ENCODE peak calls at places on chromosomes 12 and 14, in eight cellular contexts. One of them, this sample, is unnamed.

GRCh38 chr12:51070004-51070403 is 13.4 kb downstream of the CSRNP2 start:
- DNase-seq in naive thymus-derived CD8-positive, alpha-beta T cell: no peak
- DNase-seq in amniotic stem cell: no peak
- DNase-seq in upper lobe of right lung: no peak
- DNase-seq in stimulated activated effector memory CD8-positive, alpha-beta T cell treated with anti-CD3 and anti-CD28 coated beads, Interleukin-12 subunit alpha, Interleukin-12 subunit beta, amount 100 ng/mL, for 72 hours: no peak
- DNase-seq in RPMI7951: no peak
- DNase-seq in heart right ventricle: no peak
- DNase-seq in foreskin fibroblast: no peak
- DNase-seq in this sample: no peak

GRCh38 chr14:22715186-22715812 is 51.2 kb upstream of the OXA1L start:
- DNase-seq in upper lobe of right lung: no peak
- DNase-seq in foreskin fibroblast: no peak
- DNase-seq in stimulated activated effector memory CD8-positive, alpha-beta T cell treated with anti-CD3 and anti-CD28 coated beads, Interleukin-12 subunit alpha, Interleukin-12 subunit beta, amount 100 ng/mL, for 72 hours: no peak
- DNase-seq in naive thymus-derived CD8-positive, alpha-beta T cell: no peak
- DNase-seq in RPMI7951: no peak
- DNase-seq in amniotic stem cell: no peak
- DNase-seq in heart right ventricle: no peak
- DNase-seq in this sample: no peak

GRCh38 chr14:98721061-98721460 is 550.9 kb downstream of the BCL11B start:
- DNase-seq in heart right ventricle: no peak
- DNase-seq in RPMI7951: no peak
- DNase-seq in naive thymus-derived CD8-positive, alpha-beta T cell: no peak
- DNase-seq in stimulated activated effector memory CD8-positive, alpha-beta T cell treated with anti-CD3 and anti-CD28 coated beads, Interleukin-12 subunit alpha, Interleukin-12 subunit beta, amount 100 ng/mL, for 72 hours: no peak
- DNase-seq in foreskin fibroblast: no peak
- DNase-seq in upper lobe of right lung: no peak
- DNase-seq in amniotic stem cell: no peak
- DNase-seq in this sample: no peak

GRCh38 chr14:92581206-92581605 is 67.6 kb downstream of the RIN3 start:
- DNase-seq in naive thymus-derived CD8-positive, alpha-beta T cell: no peak
- DNase-seq in foreskin fibroblast: no peak
- DNase-seq in RPMI7951: no peak
- DNase-seq in amniotic stem cell: no peak
- DNase-seq in heart right ventricle: no peak
- DNase-seq in upper lobe of right lung: no peak
- DNase-seq in stimulated activated effector memory CD8-positive, alpha-beta T cell treated with anti-CD3 and anti-CD28 coated beads, Interleukin-12 subunit alpha, Interleukin-12 subunit beta, amount 100 ng/mL, for 72 hours: no peak
- DNase-seq in this sample: no peak

GRCh38 chr14:104864267-104865068 is 600 bp upstream of the CEP170B start:
- DNase-seq in foreskin fibroblast: no peak
- DNase-seq in stimulated activated effector memory CD8-positive, alpha-beta T cell treated with anti-CD3 and anti-CD28 coated beads, Interleukin-12 subunit alpha, Interleukin-12 subunit beta, amount 100 ng/mL, for 72 hours: no peak
- DNase-seq in upper lobe of right lung: peak
- DNase-seq in amniotic stem cell: no peak
- DNase-seq in naive thymus-derived CD8-positive, alpha-beta T cell: no peak
- DNase-seq in RPMI7951: no peak
- DNase-seq in heart right ventricle: peak
- DNase-seq in this sample: peak

GRCh38 chr14:90518075-90518940 is 121.5 kb downstream of the CALM1 start:
- DNase-seq in stimulated activated effector memory CD8-positive, alpha-beta T cell treated with anti-CD3 and anti-CD28 coated beads, Interleukin-12 subunit alpha, Interleukin-12 subunit beta, amount 100 ng/mL, for 72 hours: no peak
- DNase-seq in naive thymus-derived CD8-positive, alpha-beta T cell: no peak
- DNase-seq in RPMI7951: no peak
- DNase-seq in upper lobe of right lung: no peak
- DNase-seq in foreskin fibroblast: no peak
- DNase-seq in amniotic stem cell: no peak
- DNase-seq in heart right ventricle: no peak
- DNase-seq in this sample: no peak

GRCh38 chr12:129887047-129887568 is 16.7 kb downstream of the TMEM132D start:
- DNase-seq in upper lobe of right lung: peak
- DNase-seq in heart right ventricle: no peak
- DNase-seq in amniotic stem cell: no peak
- DNase-seq in stimulated activated effector memory CD8-positive, alpha-beta T cell treated with anti-CD3 and anti-CD28 coated beads, Interleukin-12 subunit alpha, Interleukin-12 subunit beta, amount 100 ng/mL, for 72 hours: no peak
- DNase-seq in naive thymus-derived CD8-positive, alpha-beta T cell: no peak
- DNase-seq in RPMI7951: peak
- DNase-seq in foreskin fibroblast: no peak
- DNase-seq in this sample: peak

GRCh38 chr12:10405294-10405693 is 4.3 kb downstream of the KLRC4 start:
- DNase-seq in heart right ventricle: no peak
- DNase-seq in stimulated activated effector memory CD8-positive, alpha-beta T cell treated with anti-CD3 and anti-CD28 coated beads, Interleukin-12 subunit alpha, Interleukin-12 subunit beta, amount 100 ng/mL, for 72 hours: no peak
- DNase-seq in upper lobe of right lung: no peak
- DNase-seq in naive thymus-derived CD8-positive, alpha-beta T cell: no peak
- DNase-seq in foreskin fibroblast: no peak
- DNase-seq in RPMI7951: no peak
- DNase-seq in amniotic stem cell: no peak
- DNase-seq in this sample: no peak

GRCh38 chr14:65222434-65222833 is 120.1 kb upstream of the MAX start:
- DNase-seq in upper lobe of right lung: peak
- DNase-seq in stimulated activated effector memory CD8-positive, alpha-beta T cell treated with anti-CD3 and anti-CD28 coated beads, Interleukin-12 subunit alpha, Interleukin-12 subunit beta, amount 100 ng/mL, for 72 hours: peak
- DNase-seq in foreskin fibroblast: peak
- DNase-seq in naive thymus-derived CD8-positive, alpha-beta T cell: peak
- DNase-seq in amniotic stem cell: peak
- DNase-seq in heart right ventricle: peak
- DNase-seq in RPMI7951: peak
- DNase-seq in this sample: peak

GRCh38 chr14:87102979-87103378 is 890.0 kb downstream of the GALC start:
- DNase-seq in foreskin fibroblast: peak
- DNase-seq in amniotic stem cell: no peak
- DNase-seq in RPMI7951: no peak
- DNase-seq in upper lobe of right lung: no peak
- DNase-seq in heart right ventricle: no peak
- DNase-seq in stimulated activated effector memory CD8-positive, alpha-beta T cell treated with anti-CD3 and anti-CD28 coated beads, Interleukin-12 subunit alpha, Interleukin-12 subunit beta, amount 100 ng/mL, for 72 hours: no peak
- DNase-seq in naive thymus-derived CD8-positive, alpha-beta T cell: no peak
- DNase-seq in this sample: no peak

GRCh38 chr14:100348779-100349708 is 25.9 kb downstream of the SLC25A47 start:
- DNase-seq in stimulated activated effector memory CD8-positive, alpha-beta T cell treated with anti-CD3 and anti-CD28 coated beads, Interleukin-12 subunit alpha, Interleukin-12 subunit beta, amount 100 ng/mL, for 72 hours: no peak
- DNase-seq in naive thymus-derived CD8-positive, alpha-beta T cell: no peak
- DNase-seq in upper lobe of right lung: no peak
- DNase-seq in amniotic stem cell: no peak
- DNase-seq in foreskin fibroblast: no peak
- DNase-seq in heart right ventricle: no peak
- DNase-seq in RPMI7951: no peak
- DNase-seq in this sample: no peak

GRCh38 chr14:67359319-67359774 is 257 bp downstream of the ATP6V1D start:
- DNase-seq in amniotic stem cell: peak
- DNase-seq in foreskin fibroblast: peak
- DNase-seq in upper lobe of right lung: no peak
- DNase-seq in naive thymus-derived CD8-positive, alpha-beta T cell: no peak
- DNase-seq in heart right ventricle: peak
- DNase-seq in stimulated activated effector memory CD8-positive, alpha-beta T cell treated with anti-CD3 and anti-CD28 coated beads, Interleukin-12 subunit alpha, Interleukin-12 subunit beta, amount 100 ng/mL, for 72 hours: no peak
- DNase-seq in RPMI7951: peak
- DNase-seq in this sample: peak

GRCh38 chr14:67461341-67461985 is 27.1 kb downstream of the TMEM229B start:
- DNase-seq in heart right ventricle: no peak
- DNase-seq in stimulated activated effector memory CD8-positive, alpha-beta T cell treated with anti-CD3 and anti-CD28 coated beads, Interleukin-12 subunit alpha, Interleukin-12 subunit beta, amount 100 ng/mL, for 72 hours: no peak
- DNase-seq in naive thymus-derived CD8-positive, alpha-beta T cell: no peak
- DNase-seq in amniotic stem cell: no peak
- DNase-seq in foreskin fibroblast: peak
- DNase-seq in upper lobe of right lung: no peak
- DNase-seq in RPMI7951: no peak
- DNase-seq in this sample: no peak

GRCh38 chr14:22070119-22070982 is 396.7 kb upstream of the OR4E1 start:
- DNase-seq in RPMI7951: peak
- DNase-seq in heart right ventricle: peak
- DNase-seq in upper lobe of right lung: no peak
- DNase-seq in naive thymus-derived CD8-positive, alpha-beta T cell: peak
- DNase-seq in amniotic stem cell: no peak
- DNase-seq in stimulated activated effector memory CD8-positive, alpha-beta T cell treated with anti-CD3 and anti-CD28 coated beads, Interleukin-12 subunit alpha, Interleukin-12 subunit beta, amount 100 ng/mL, for 72 hours: peak
- DNase-seq in foreskin fibroblast: no peak
- DNase-seq in this sample: peak

GRCh38 chr14:79997509-79998210 is 213.6 kb downstream of the DIO2 start:
- DNase-seq in foreskin fibroblast: no peak
- DNase-seq in stimulated activated effector memory CD8-positive, alpha-beta T cell treated with anti-CD3 and anti-CD28 coated beads, Interleukin-12 subunit alpha, Interleukin-12 subunit beta, amount 100 ng/mL, for 72 hours: no peak
- DNase-seq in heart right ventricle: no peak
- DNase-seq in amniotic stem cell: no peak
- DNase-seq in upper lobe of right lung: no peak
- DNase-seq in RPMI7951: no peak
- DNase-seq in naive thymus-derived CD8-positive, alpha-beta T cell: no peak
- DNase-seq in this sample: no peak

GRCh38 chr14:74902941-74903705 is 19.9 kb downstream of the RPS6KL1 start:
- DNase-seq in naive thymus-derived CD8-positive, alpha-beta T cell: no peak
- DNase-seq in upper lobe of right lung: no peak
- DNase-seq in amniotic stem cell: no peak
- DNase-seq in foreskin fibroblast: no peak
- DNase-seq in stimulated activated effector memory CD8-positive, alpha-beta T cell treated with anti-CD3 and anti-CD28 coated beads, Interleukin-12 subunit alpha, Interleukin-12 subunit beta, amount 100 ng/mL, for 72 hours: no peak
- DNase-seq in RPMI7951: no peak
- DNase-seq in heart right ventricle: no peak
- DNase-seq in this sample: no peak

GRCh38 chr14:73623504-73623903 is 11.2 kb downstream of the ACOT6 start:
- DNase-seq in upper lobe of right lung: no peak
- DNase-seq in foreskin fibroblast: no peak
- DNase-seq in stimulated activated effector memory CD8-positive, alpha-beta T cell treated with anti-CD3 and anti-CD28 coated beads, Interleukin-12 subunit alpha, Interleukin-12 subunit beta, amount 100 ng/mL, for 72 hours: no peak
- DNase-seq in amniotic stem cell: no peak
- DNase-seq in RPMI7951: no peak
- DNase-seq in heart right ventricle: no peak
- DNase-seq in naive thymus-derived CD8-positive, alpha-beta T cell: no peak
- DNase-seq in this sample: no peak

GRCh38 chr12:78540621-78541336 is 323.8 kb upstream of the SYT1 start:
- DNase-seq in naive thymus-derived CD8-positive, alpha-beta T cell: no peak
- DNase-seq in stimulated activated effector memory CD8-positive, alpha-beta T cell treated with anti-CD3 and anti-CD28 coated beads, Interleukin-12 subunit alpha, Interleukin-12 subunit beta, amount 100 ng/mL, for 72 hours: no peak
- DNase-seq in upper lobe of right lung: no peak
- DNase-seq in foreskin fibroblast: peak
- DNase-seq in RPMI7951: peak
- DNase-seq in amniotic stem cell: no peak
- DNase-seq in heart right ventricle: no peak
- DNase-seq in this sample: no peak

GRCh38 chr12:108768591-108769500 is 37.5 kb upstream of the CORO1C start:
- DNase-seq in RPMI7951: no peak
- DNase-seq in heart right ventricle: peak
- DNase-seq in upper lobe of right lung: peak
- DNase-seq in stimulated activated effector memory CD8-positive, alpha-beta T cell treated with anti-CD3 and anti-CD28 coated beads, Interleukin-12 subunit alpha, Interleukin-12 subunit beta, amount 100 ng/mL, for 72 hours: no peak
- DNase-seq in naive thymus-derived CD8-positive, alpha-beta T cell: no peak
- DNase-seq in amniotic stem cell: no peak
- DNase-seq in foreskin fibroblast: no peak
- DNase-seq in this sample: no peak

GRCh38 chr12:131091413-131091975 is 137.8 kb downstream of the ADGRD1 start:
- DNase-seq in amniotic stem cell: no peak
- DNase-seq in heart right ventricle: no peak
- DNase-seq in foreskin fibroblast: no peak
- DNase-seq in upper lobe of right lung: no peak
- DNase-seq in RPMI7951: no peak
- DNase-seq in stimulated activated effector memory CD8-positive, alpha-beta T cell treated with anti-CD3 and anti-CD28 coated beads, Interleukin-12 subunit alpha, Interleukin-12 subunit beta, amount 100 ng/mL, for 72 hours: peak
- DNase-seq in naive thymus-derived CD8-positive, alpha-beta T cell: no peak
- DNase-seq in this sample: no peak

GRCh38 chr14:84042992-84043391 is 1487.0 kb upstream of the FLRT2 start:
- DNase-seq in stimulated activated effector memory CD8-positive, alpha-beta T cell treated with anti-CD3 and anti-CD28 coated beads, Interleukin-12 subunit alpha, Interleukin-12 subunit beta, amount 100 ng/mL, for 72 hours: no peak
- DNase-seq in naive thymus-derived CD8-positive, alpha-beta T cell: no peak
- DNase-seq in RPMI7951: no peak
- DNase-seq in heart right ventricle: no peak
- DNase-seq in foreskin fibroblast: no peak
- DNase-seq in upper lobe of right lung: no peak
- DNase-seq in amniotic stem cell: no peak
- DNase-seq in this sample: no peak

GRCh38 chr12:115623764-115624334 is 653.6 kb downstream of the MED13L start:
- DNase-seq in RPMI7951: no peak
- DNase-seq in naive thymus-derived CD8-positive, alpha-beta T cell: no peak
- DNase-seq in stimulated activated effector memory CD8-positive, alpha-beta T cell treated with anti-CD3 and anti-CD28 coated beads, Interleukin-12 subunit alpha, Interleukin-12 subunit beta, amount 100 ng/mL, for 72 hours: no peak
- DNase-seq in amniotic stem cell: no peak
- DNase-seq in foreskin fibroblast: no peak
- DNase-seq in heart right ventricle: peak
- DNase-seq in upper lobe of right lung: no peak
- DNase-seq in this sample: no peak

GRCh38 chr14:22313172-22313801 is 275.7 kb downstream of the DAD1 start:
- DNase-seq in foreskin fibroblast: no peak
- DNase-seq in amniotic stem cell: no peak
- DNase-seq in heart right ventricle: no peak
- DNase-seq in upper lobe of right lung: no peak
- DNase-seq in stimulated activated effector memory CD8-positive, alpha-beta T cell treated with anti-CD3 and anti-CD28 coated beads, Interleukin-12 subunit alpha, Interleukin-12 subunit beta, amount 100 ng/mL, for 72 hours: no peak
- DNase-seq in RPMI7951: no peak
- DNase-seq in naive thymus-derived CD8-positive, alpha-beta T cell: no peak
- DNase-seq in this sample: no peak